ENCODE peak calls at places on chromosomes 11 and 22, in five cellular contexts. A, Z, G, W and Y are unnamed samples.
A peak's percentile ranks its signal among the peaks of the same experiment; 100 is the strongest.

GRCh38 chr11:18071098-18071705 is 25.1 kb upstream of the TPH1 start:
- DNase-seq in A (no peak), Z (no peak), G (no peak), W (no peak), Y (no peak)

GRCh38 chr11:46491661-46492331 is 100.2 kb upstream of the CHRM4 start:
- DNase-seq in A (no peak), Z (no peak), G (no peak), W (no peak), Y (no peak)

GRCh38 chr11:6475936-6476335 is 2.2 kb upstream of the TRIM3 start:
- DNase-seq in A (no peak), Z (no peak), G (peak; percentile 68), W (no peak), Y (no peak)

GRCh38 chr11:41479179-41479578 is 19.7 kb upstream of the LRRC4C start:
- DNase-seq in A (no peak), Z (no peak), G (no peak), W (no peak), Y (no peak)

GRCh38 chr11:119320593-119321524 is 3.9 kb upstream of the MCAM start:
- DNase-seq in A (peak; percentile 74), Z (no peak), G (peak; percentile 29), W (peak; percentile 53), Y (peak; percentile 88)

GRCh38 chr11:57235761-57236703 is 1.0 kb downstream of the APLNR start:
- DNase-seq in A (no peak), Z (no peak), G (no peak), W (no peak), Y (no peak)

GRCh38 chr11:44565746-44566558 is 489 bp downstream of the CD82 start:
- DNase-seq in A (peak; percentile 44), Z (no peak), G (no peak), W (no peak), Y (no peak)

GRCh38 chr11:109864161-109864661 is 229.0 kb upstream of the ZC3H12C start:
- DNase-seq in A (no peak), Z (no peak), G (no peak), W (no peak), Y (peak; percentile 76)

GRCh38 chr11:114368918-114369680 is 31.2 kb downstream of the C11orf71 start:
- DNase-seq in A (no peak), Z (no peak), G (no peak), W (no peak), Y (no peak)

GRCh38 chr22:49936973-49937757 is 18.7 kb downstream of the CRELD2 start:
- DNase-seq in A (no peak), Z (no peak), G (peak; percentile 44), W (no peak), Y (no peak)

GRCh38 chr22:30763815-30764686 is 69.4 kb downstream of the OSBP2 start:
- DNase-seq in A (peak; percentile 59), Z (no peak), G (peak; percentile 63), W (peak; percentile 21), Y (peak; percentile 67)

GRCh38 chr11:120392299-120392698 is 56.1 kb downstream of the ARHGEF12 start:
- DNase-seq in A (no peak), Z (no peak), G (no peak), W (no peak), Y (no peak)

GRCh38 chr11:118216621-118217526 is 7.9 kb downstream of the JAML start:
- DNase-seq in A (no peak), Z (no peak), G (no peak), W (no peak), Y (peak; percentile 31)

GRCh38 chr11:58926251-58926650 is 13.0 kb upstream of the GLYATL1 start:
- DNase-seq in A (no peak), Z (no peak), G (no peak), W (no peak), Y (no peak)

GRCh38 chr11:62546244-62546936 is at the start of gene AHNAK:
- DNase-seq in A (peak; percentile 48), Z (peak; percentile 87), G (peak; percentile 70), W (peak; percentile 88), Y (peak; percentile 85)

GRCh38 chr11:2173761-2174160 is 2.1 kb upstream of the TH start:
- DNase-seq in A (no peak), Z (no peak), G (no peak), W (no peak), Y (no peak)

GRCh38 chr11:2171531-2171930 is at the start of gene TH:
- DNase-seq in A (no peak), Z (no peak), G (no peak), W (no peak), Y (no peak)

GRCh38 chr11:2174361-2174760 is 2.7 kb upstream of the TH start:
- DNase-seq in A (no peak), Z (no peak), G (no peak), W (no peak), Y (no peak)

GRCh38 chr11:2172676-2173075 is 1.1 kb upstream of the TH start:
- DNase-seq in A (no peak), Z (no peak), G (no peak), W (no peak), Y (no peak)

DNA sequence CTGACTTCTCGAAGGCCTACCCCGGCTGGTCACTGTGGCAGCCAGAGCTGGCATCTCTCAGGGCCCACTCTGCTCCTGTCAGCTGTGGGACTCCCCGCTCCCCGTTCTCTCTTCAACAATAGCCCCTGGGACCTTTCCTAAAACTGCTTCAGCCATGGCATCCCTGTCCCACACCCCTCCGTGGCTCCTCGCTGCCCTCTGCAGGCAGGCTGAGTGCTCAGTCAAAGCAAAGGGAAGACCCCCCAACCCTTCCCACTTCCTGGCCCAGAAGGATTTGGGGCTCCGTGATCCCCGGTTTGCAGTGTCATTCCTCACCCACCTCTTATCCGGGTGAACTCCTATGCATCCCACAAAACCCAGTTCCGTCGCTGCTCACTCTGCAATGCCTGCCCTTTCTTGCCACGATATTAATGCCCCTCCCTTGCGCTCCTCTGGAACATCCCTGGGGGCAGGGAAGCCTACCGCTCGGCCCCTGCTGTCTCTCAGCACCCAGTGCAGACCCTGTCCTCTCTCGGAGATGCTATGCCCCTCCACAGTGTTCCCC is 1.6 kb upstream of the TH start:
- DNase-seq in A (no peak), Z (no peak), G (no peak), W (no peak), Y (no peak)
- TF ChIP-seq CTCF in A (no peak), Z (no peak), G (no peak), W (no peak), Y (peak; percentile 18)

DNA sequence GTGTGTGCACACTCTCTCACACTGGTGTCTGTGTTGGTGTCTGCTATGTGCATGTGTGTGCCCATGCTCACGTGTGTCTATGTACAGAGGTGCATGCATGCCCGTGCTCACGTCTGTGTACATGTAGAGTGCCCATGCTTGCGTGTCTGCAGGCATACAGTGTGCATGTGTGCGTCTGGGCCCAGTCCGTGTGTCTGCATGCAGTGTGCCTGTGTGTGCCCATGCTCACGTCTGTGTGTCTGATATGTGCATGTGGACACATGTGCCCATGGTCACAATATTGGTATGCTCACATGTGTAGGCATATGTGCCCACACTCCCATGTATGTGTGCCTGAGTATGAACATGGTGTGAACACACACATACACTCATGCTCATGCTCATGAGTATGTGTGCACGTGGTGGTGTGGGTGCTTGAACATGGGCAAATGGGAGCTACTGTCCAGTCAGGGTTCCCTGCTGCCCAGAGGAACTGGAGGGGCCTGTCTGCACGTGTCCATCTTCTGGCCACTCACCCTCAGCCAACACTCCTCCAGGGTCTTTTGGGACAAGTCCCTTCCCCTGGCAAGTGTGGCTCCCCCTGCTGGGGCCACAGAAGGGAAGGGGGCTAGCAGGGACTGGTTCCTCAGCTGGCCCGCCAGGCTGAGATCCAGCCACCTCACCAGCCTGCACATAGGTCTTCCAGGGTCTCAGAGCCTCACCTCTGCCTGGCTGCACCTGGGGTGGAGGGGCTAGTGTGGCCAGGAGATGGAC is 7.3 kb upstream of the TBX1 start:
- DNase-seq in A (no peak), Z (no peak), G (no peak), W (no peak), Y (no peak)
- TF ChIP-seq CTCF in A (no peak), Z (no peak), G (no peak), W (no peak), Y (no peak)

GRCh38 chr11:107898270-107898669 is 30.0 kb upstream of the RAB39A start:
- DNase-seq in A (peak; percentile 40), Z (no peak), G (no peak), W (no peak), Y (peak; percentile 51)
- TF ChIP-seq CTCF in A (peak; percentile 43), Z (peak; percentile 25), G (no peak), W (peak; percentile 49), Y (no peak)

GRCh38 chr11:87878373-87878779 is 296.9 kb downstream of the RAB38 start:
- DNase-seq in A (peak; percentile 41), Z (no peak), G (peak; percentile 7), W (no peak), Y (peak; percentile 2)
- TF ChIP-seq CTCF in A (peak; percentile 59), Z (peak; percentile 16), G (peak; percentile 10), W (no peak), Y (peak; percentile 31)

DNA sequence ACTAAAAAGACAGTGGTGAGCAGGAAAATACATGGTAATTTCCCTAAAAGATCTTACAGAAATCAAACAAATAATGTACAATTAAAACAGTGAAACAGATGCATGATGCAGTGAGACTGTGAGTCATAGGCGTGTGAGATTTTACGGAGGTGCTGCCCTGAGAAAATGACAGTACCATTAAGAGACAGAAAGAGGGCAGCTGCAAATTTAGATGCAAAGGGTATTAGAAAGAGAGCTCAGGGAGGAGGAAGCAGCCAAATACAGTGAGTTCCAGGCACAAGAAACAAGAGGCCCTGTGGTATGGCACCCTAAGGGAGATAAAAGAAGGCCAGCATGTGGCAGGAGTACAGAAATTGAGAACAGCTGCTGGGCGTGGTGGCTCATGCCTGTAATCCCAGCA is 88.5 kb upstream of the FIBIN start:
- DNase-seq in A (no peak), Z (no peak), G (no peak), W (no peak), Y (no peak)
- TF ChIP-seq CTCF in A (no peak), Z (no peak), G (no peak), W (no peak), Y (no peak)

DNA sequence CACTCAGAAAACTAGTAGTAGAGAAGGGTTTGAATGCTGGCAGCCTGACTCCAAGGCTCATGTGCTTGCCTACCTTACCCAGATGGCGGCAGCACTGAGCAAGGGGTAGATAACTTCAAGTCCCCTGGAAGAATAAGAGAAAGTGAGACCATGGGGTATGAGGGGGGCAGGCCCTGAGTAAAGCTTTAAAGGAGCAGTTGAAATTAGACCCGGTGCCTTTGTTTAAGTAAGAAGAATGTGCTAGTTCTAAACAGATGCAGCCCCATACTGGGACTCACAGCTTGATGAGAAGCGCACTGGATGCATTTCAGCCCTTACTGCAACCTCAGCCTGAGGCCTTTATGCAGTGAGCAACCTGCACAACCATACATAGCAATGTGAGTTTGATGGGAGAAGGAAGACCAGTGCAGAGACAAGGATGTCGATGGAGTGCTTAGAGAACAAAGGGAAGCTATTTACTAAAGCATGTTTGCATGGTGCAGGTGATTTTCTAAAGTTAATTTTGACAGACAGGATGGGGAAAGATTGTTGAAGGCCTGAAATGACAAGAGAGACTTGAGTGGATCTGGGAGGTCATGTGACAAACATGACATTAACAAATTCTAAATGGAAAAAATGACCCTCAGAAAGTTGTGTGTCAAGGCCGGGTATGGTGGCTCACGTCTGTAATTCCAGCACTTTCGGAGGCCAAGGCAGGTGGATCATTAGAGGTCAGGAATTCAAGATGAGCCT is 27.1 kb upstream of the TMA7B start:
- DNase-seq in A (peak; percentile 38), Z (no peak), G (peak; percentile 49), W (no peak), Y (peak; percentile 57)
- TF ChIP-seq CTCF in A (peak; percentile 79), Z (peak; percentile 36), G (peak; percentile 65), W (peak; percentile 28), Y (peak; percentile 67)